ENCODE peak calls at places on chromosomes 16 and 17, in seven cellular contexts. One of them, this sample, is unnamed.

GRCh38 chr17:45660474-45660873 is 123.6 kb upstream of the CRHR1 start:
- DNase-seq in EH: no peak
- DNase-seq in bronchial epithelial cell: no peak
- DNase-seq in AG10803: no peak
- DNase-seq in breast epithelium: no peak
- DNase-seq in HEK293T: no peak
- DNase-seq in stimulated activated CD4-positive, alpha-beta T cell treated with anti-CD3 and anti-CD28 coated beads, TNF-alpha, amount 100 ng/mL, for 24 hours: no peak
- DNase-seq in this sample: no peak

GRCh38 chr16:2008631-2009301 is 855 bp downstream of the ZNF598 start:
- DNase-seq in AG10803: peak
- DNase-seq in HEK293T: no peak
- DNase-seq in bronchial epithelial cell: no peak
- DNase-seq in EH: peak
- DNase-seq in stimulated activated CD4-positive, alpha-beta T cell treated with anti-CD3 and anti-CD28 coated beads, TNF-alpha, amount 100 ng/mL, for 24 hours: no peak
- DNase-seq in breast epithelium: no peak
- DNase-seq in this sample: no peak

GRCh38 chr17:19447085-19447583 is 36.1 kb downstream of the RNF112 start:
- DNase-seq in AG10803: peak
- DNase-seq in HEK293T: peak
- DNase-seq in breast epithelium: peak
- DNase-seq in bronchial epithelial cell: peak
- DNase-seq in stimulated activated CD4-positive, alpha-beta T cell treated with anti-CD3 and anti-CD28 coated beads, TNF-alpha, amount 100 ng/mL, for 24 hours: peak
- DNase-seq in EH: peak
- DNase-seq in this sample: peak

GRCh38 chr17:55576237-55576998 is 65.2 kb upstream of the SMIM36 start:
- DNase-seq in bronchial epithelial cell: peak
- DNase-seq in breast epithelium: no peak
- DNase-seq in stimulated activated CD4-positive, alpha-beta T cell treated with anti-CD3 and anti-CD28 coated beads, TNF-alpha, amount 100 ng/mL, for 24 hours: no peak
- DNase-seq in HEK293T: no peak
- DNase-seq in AG10803: peak
- DNase-seq in EH: peak
- DNase-seq in this sample: no peak

GRCh38 chr17:64147110-64148016 is 17.4 kb upstream of the ERN1 start:
- DNase-seq in AG10803: peak
- DNase-seq in HEK293T: no peak
- DNase-seq in EH: peak
- DNase-seq in breast epithelium: no peak
- DNase-seq in bronchial epithelial cell: peak
- DNase-seq in stimulated activated CD4-positive, alpha-beta T cell treated with anti-CD3 and anti-CD28 coated beads, TNF-alpha, amount 100 ng/mL, for 24 hours: no peak
- DNase-seq in this sample: no peak

GRCh38 chr17:32116937-32117336 is 25.4 kb upstream of the RHOT1 start:
- DNase-seq in stimulated activated CD4-positive, alpha-beta T cell treated with anti-CD3 and anti-CD28 coated beads, TNF-alpha, amount 100 ng/mL, for 24 hours: no peak
- DNase-seq in bronchial epithelial cell: no peak
- DNase-seq in EH: no peak
- DNase-seq in HEK293T: no peak
- DNase-seq in breast epithelium: no peak
- DNase-seq in AG10803: no peak
- DNase-seq in this sample: no peak

GRCh38 chr17:17545031-17545820 is 46.3 kb downstream of the PEMT start:
- DNase-seq in HEK293T: no peak
- DNase-seq in EH: peak
- DNase-seq in bronchial epithelial cell: no peak
- DNase-seq in AG10803: peak
- DNase-seq in breast epithelium: no peak
- DNase-seq in stimulated activated CD4-positive, alpha-beta T cell treated with anti-CD3 and anti-CD28 coated beads, TNF-alpha, amount 100 ng/mL, for 24 hours: no peak
- DNase-seq in this sample: no peak

GRCh38 chr17:20114466-20114865 is 105.3 kb downstream of the SPECC1 start:
- DNase-seq in EH: no peak
- DNase-seq in AG10803: no peak
- DNase-seq in stimulated activated CD4-positive, alpha-beta T cell treated with anti-CD3 and anti-CD28 coated beads, TNF-alpha, amount 100 ng/mL, for 24 hours: no peak
- DNase-seq in breast epithelium: no peak
- DNase-seq in bronchial epithelial cell: peak
- DNase-seq in HEK293T: no peak
- DNase-seq in this sample: no peak

GRCh38 chr17:17075037-17075755 is 32.9 kb downstream of the MPRIP start:
- DNase-seq in EH: peak
- DNase-seq in HEK293T: no peak
- DNase-seq in stimulated activated CD4-positive, alpha-beta T cell treated with anti-CD3 and anti-CD28 coated beads, TNF-alpha, amount 100 ng/mL, for 24 hours: no peak
- DNase-seq in breast epithelium: no peak
- DNase-seq in bronchial epithelial cell: peak
- DNase-seq in AG10803: peak
- DNase-seq in this sample: no peak